ENCODE peak calls at places on chromosomes 16 and 17, in five cellular contexts. R is fibroblast of the aortic adventitia, W is choroid plexus epithelial cell, A is adrenal gland, Z is neural progenitor cell. Q is an unnamed sample.
A peak's percentile ranks its signal among the peaks of the same experiment; 100 is the strongest.

GRCh38 chr16:72809446-72809845 is 238.5 kb downstream of the ZFHX3 start:
- DNase-seq in R (no peak), W (no peak), A (no peak), Z (no peak), Q (no peak)

GRCh38 chr17:28710948-28711722 is 553 bp downstream of the PROCA1 start:
- DNase-seq in R (peak; percentile 76), W (peak; percentile 90), A (peak; percentile 91), Z (peak; percentile 98), Q (peak; percentile 95)

GRCh38 chr17:42097691-42098661 is at the start of gene ZNF385C:
- DNase-seq in R (no peak), W (no peak), A (no peak), Z (peak; percentile 69), Q (no peak)

GRCh38 chr16:87602005-87602790 is at the start of gene JPH3:
- DNase-seq in R (no peak), W (no peak), A (no peak), Z (peak; percentile 80), Q (peak; percentile 22)

GRCh38 chr17:74873874-74874614 is 1.2 kb upstream of the FDXR start:
- DNase-seq in R (no peak), W (no peak), A (no peak), Z (no peak), Q (no peak)

GRCh38 chr17:45223541-45224528 is 2.1 kb downstream of the FMNL1 start:
- DNase-seq in R (no peak), W (no peak), A (no peak), Z (no peak), Q (no peak)

GRCh38 chr16:49617710-49618330 is 238.1 kb downstream of the ZNF423 start:
- DNase-seq in R (no peak), W (no peak), A (peak; percentile 9), Z (no peak), Q (no peak)

GRCh38 chr17:7260601-7261376 is 1.5 kb downstream of the CLDN7 start:
- DNase-seq in R (no peak), W (no peak), A (peak; percentile 64), Z (peak; percentile 73), Q (no peak)

GRCh38 chr17:71251936-71252335 is 868.9 kb upstream of the SOX9 start:
- DNase-seq in R (no peak), W (peak; percentile 4), A (no peak), Z (no peak), Q (no peak)

GRCh38 chr16:84378567-84378966 is 10.2 kb downstream of the ATP2C2 start:
- DNase-seq in R (no peak), W (no peak), A (no peak), Z (no peak), Q (no peak)

GRCh38 chr17:732788-733720 is 658 bp downstream of the TLCD3A start:
- DNase-seq in R (peak; percentile 40), W (peak; percentile 41), A (peak; percentile 35), Z (peak; percentile 68), Q (peak; percentile 33)

GRCh38 chr16:15773964-15774363 is 82.9 kb downstream of the MYH11 start:
- DNase-seq in R (peak; percentile 60), W (no peak), A (no peak), Z (no peak), Q (no peak)

GRCh38 chr16:1074379-1074649 is 1.8 kb downstream of the SSTR5 start:
- DNase-seq in R (no peak), W (no peak), A (no peak), Z (no peak), Q (no peak)

GRCh38 chr16:23594186-23594585 is 1.9 kb downstream of the NDUFAB1 start:
- DNase-seq in R (no peak), W (no peak), A (no peak), Z (no peak), Q (no peak)

GRCh38 chr16:56357291-56357764 is 68.0 kb downstream of the AMFR start:
- DNase-seq in R (peak; percentile 63), W (peak; percentile 73), A (peak; percentile 30), Z (peak; percentile 29), Q (no peak)

GRCh38 chr17:45046536-45047125 is 4.8 kb downstream of the DCAKD start:
- DNase-seq in R (no peak), W (peak; percentile 37), A (no peak), Z (no peak), Q (no peak)

GRCh38 chr16:87332150-87332549 is 15.0 kb upstream of the C16orf95 start:
- DNase-seq in R (no peak), W (peak; percentile 45), A (peak; percentile 66), Z (no peak), Q (no peak)

GRCh38 chr16:6929868-6930267 is 402.8 kb upstream of the RBFOX1 start:
- DNase-seq in R (no peak), W (no peak), A (no peak), Z (no peak), Q (no peak)

GRCh38 chr17:151004-151403 is 13.6 kb downstream of the SCGB1C2 start:
- DNase-seq in R (no peak), W (no peak), A (peak; percentile 13), Z (no peak), Q (no peak)

GRCh38 chr17:64212122-64212521 is 50.9 kb downstream of the TEX2 start:
- DNase-seq in R (peak; percentile 74), W (peak; percentile 70), A (no peak), Z (no peak), Q (peak; percentile 14)

GRCh38 chr17:39863244-39863917 is 731 bp downstream of the IKZF3 start:
- DNase-seq in R (no peak), W (no peak), A (no peak), Z (no peak), Q (no peak)

GRCh38 chr17:39866013-39866730 is 1.8 kb upstream of the ZPBP2 start:
- DNase-seq in R (no peak), W (no peak), A (no peak), Z (no peak), Q (no peak)

GRCh38 chr17:39867084-39867890 is 715 bp upstream of the ZPBP2 start:
- DNase-seq in R (no peak), W (no peak), A (no peak), Z (no peak), Q (no peak)

GRCh38 chr17:39861235-39861634 is 2.9 kb downstream of the IKZF3 start:
- DNase-seq in R (no peak), W (no peak), A (no peak), Z (no peak), Q (no peak)

DNA sequence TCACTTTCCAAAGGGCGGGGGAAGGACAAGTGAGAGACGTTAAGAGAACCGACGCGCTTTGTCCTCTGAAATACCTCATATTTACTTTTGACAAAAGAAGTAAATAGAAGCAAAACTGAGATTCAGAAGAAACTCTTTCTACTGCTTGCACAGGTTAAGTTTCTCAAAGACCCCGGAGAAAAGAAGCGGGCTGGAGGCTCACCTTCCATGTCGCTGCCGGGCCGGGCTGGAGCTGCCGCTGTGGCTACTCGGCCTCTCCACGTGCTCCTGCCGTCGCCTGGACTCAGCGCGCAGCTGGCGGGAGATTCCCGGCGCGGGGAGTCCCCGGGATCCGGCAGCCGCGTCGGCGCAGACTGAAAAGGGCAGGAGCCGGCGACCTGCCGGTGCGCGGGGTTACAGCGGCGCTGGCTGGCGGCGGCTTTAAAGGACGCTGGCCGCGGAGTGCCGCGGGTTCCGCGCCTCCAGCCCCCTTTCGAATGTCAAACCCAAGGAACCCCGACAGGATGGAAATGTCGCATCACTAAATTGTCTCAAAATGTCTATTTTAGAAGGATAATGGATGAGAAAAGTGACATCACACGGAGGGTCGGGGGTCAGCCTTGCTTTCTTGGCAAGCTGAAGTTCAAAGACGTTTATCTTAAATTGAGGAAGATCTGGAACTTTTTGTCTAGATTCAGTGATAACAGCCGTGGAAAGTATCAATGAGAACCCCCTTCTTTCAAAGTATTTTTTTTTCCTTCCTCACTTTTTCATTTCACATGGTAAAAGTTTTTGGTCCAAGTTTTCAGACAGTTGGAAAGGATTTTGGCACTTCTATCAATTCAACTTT is at the start of gene IKZF3:
- DNase-seq in R (no peak), W (peak; percentile 28), A (peak; percentile 42), Z (peak; percentile 93), Q (peak; percentile 15)
- H3K4me3 ChIP-seq in R (no peak within 1 kb of the TSS), W (no peak within 1 kb of the TSS), A (no peak within 1 kb of the TSS), Z (no peak within 1 kb of the TSS), Q (no peak within 1 kb of the TSS)

DNA sequence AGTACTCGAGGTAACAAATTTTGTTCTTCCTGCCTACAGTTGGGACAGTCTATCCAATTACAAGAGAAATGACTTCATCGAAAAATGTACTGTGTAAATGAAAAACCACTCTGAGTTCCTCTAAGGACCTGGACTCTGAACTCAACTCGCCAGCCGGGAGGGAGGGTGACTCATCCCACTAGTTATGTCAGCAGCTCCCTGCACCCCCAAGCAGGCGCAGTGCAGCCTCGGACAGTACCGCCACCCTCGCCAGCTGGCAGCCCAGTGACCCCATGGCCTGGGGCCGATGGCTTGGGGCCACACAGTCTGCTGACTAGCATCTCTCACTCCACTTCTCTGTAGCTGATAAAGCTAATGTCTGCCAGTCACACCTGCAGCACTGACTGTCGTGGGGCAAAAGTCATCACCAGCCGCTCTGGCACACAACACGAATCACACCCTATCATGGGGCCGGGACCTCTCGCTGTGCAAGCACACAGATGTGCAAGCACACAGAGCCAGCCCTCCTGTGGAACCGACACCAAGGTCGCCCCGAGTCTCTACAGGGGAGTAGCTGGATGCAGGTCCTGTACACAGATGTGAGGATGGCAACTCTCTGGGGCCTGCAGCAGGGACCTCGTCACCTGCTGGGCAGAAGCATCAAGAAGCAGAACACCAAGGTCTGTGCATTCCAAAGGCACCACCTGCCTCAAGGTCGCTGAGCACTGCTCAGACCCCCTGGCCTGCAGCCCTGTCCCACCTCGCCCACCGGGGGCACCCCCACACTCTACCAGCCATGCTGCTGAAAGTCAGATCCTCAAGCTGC is 5.7 kb downstream of the CSNK1D start:
- DNase-seq in R (peak; percentile 94), W (peak; percentile 98), A (peak; percentile 97), Z (no peak), Q (no peak)
- H3K4me3 ChIP-seq in R (peak overlapping the region; percentile 56), W (peak overlapping the region; percentile 35), A (no peak overlapping the region), Z (no peak overlapping the region), Q (no peak overlapping the region)

GRCh38 chr16:4570086-4570485 is 13.9 kb downstream of the C16orf96 start:
- DNase-seq in R (no peak), W (no peak), A (no peak), Z (no peak), Q (no peak)

GRCh38 chr16:4566144-4566543 is 10.0 kb downstream of the C16orf96 start:
- DNase-seq in R (no peak), W (no peak), A (no peak), Z (no peak), Q (no peak)

GRCh38 chr16:4572715-4573114 is 16.6 kb downstream of the C16orf96 start:
- DNase-seq in R (peak; percentile 18), W (no peak), A (no peak), Z (no peak), Q (peak; percentile 26)

GRCh38 chr16:4574919-4575705 is 19.0 kb downstream of the C16orf96 start:
- DNase-seq in R (no peak), W (no peak), A (no peak), Z (peak; percentile 41), Q (no peak)

GRCh38 chr16:4570688-4571321 is 14.7 kb downstream of the C16orf96 start:
- DNase-seq in R (no peak), W (no peak), A (no peak), Z (peak; percentile 45), Q (no peak)
- H3K4me3 ChIP-seq in R (no peak overlapping the region), W (no peak overlapping the region), A (no peak overlapping the region), Z (no peak overlapping the region), Q (no peak overlapping the region)

DNA sequence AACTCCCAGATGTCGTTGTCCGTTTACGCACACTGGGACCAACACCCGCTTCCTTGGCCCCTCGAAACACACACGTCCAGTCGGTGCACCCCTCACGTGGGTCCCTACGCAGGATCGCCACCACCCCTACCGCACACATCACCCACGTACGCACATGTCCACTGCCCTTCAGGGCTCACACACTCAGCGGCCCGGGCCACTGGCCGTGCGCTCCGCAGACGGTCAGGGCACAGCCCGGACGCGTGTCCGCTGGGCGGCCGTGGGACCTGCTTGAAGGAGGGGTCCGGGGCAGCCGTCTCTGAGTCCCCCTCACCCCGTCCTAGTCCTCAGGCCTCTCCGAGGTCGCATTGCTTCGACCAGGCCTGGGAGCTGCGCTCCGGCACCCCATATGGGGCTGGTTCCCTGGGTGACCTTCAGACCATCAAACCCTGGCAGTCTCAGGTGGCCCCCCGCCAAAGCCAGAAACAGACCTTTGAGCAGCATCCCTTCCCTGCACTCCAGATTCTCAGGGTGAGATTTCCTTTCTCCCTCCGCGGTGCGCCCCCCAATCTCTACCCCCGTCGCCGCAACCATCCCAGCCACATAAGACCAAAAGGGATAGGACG is 910 bp upstream of the GPRC5B start:
- DNase-seq in R (no peak), W (peak; percentile 21), A (peak; percentile 30), Z (no peak), Q (no peak)
- H3K4me3 ChIP-seq in R (peak overlapping the region; percentile 85), W (peak overlapping the region; percentile 72), A (no peak overlapping the region), Z (no peak overlapping the region), Q (peak overlapping the region; percentile 48)

Q was measured in A673.